ENCODE peak calls at places on chromosomes 13 and 19, in four cellular contexts. L is adrenal gland, F is T-helper 2 cell, P is left ventricle myocardium superior. R is an unnamed sample.

GRCh38 chr19:35353635-35354034 is 4.6 kb upstream of the FFAR3 start:
- DNase-seq in P (no peak), F (no peak), L (no peak), R (no peak)

GRCh38 chr19:1000095-1000494 is at the start of gene GRIN3B:
- DNase-seq in L (peak), F (peak), P (peak), R (peak)

GRCh38 chr19:6216236-6216995 is 63.4 kb downstream of the MLLT1 start:
- DNase-seq in F (no peak), L (peak), P (no peak), R (no peak)

GRCh38 chr13:35994131-35994966 is 136.8 kb downstream of the DCLK1 start:
- DNase-seq in P (peak), L (peak), F (no peak), R (peak)

GRCh38 chr19:48928164-48929005 is 5.1 kb upstream of the DHDH start:
- DNase-seq in L (no peak), P (no peak), F (no peak), R (peak)

GRCh38 chr13:108003626-108004025 is 211.7 kb downstream of the LIG4 start:
- DNase-seq in F (no peak), P (no peak), L (no peak), R (no peak)

GRCh38 chr19:41424335-41425173 is 2.6 kb downstream of the B3GNT8 start:
- DNase-seq in L (no peak), F (peak), P (no peak), R (no peak)

GRCh38 chr19:54137913-54138776 is 583 bp downstream of the CNOT3 start:
- DNase-seq in P (no peak), L (no peak), F (peak), R (no peak)

GRCh38 chr19:40229484-40229883 is 3.0 kb upstream of the CCNP start:
- DNase-seq in L (no peak), F (no peak), P (no peak), R (no peak)